ENCODE peak calls at places on chromosomes 6 and 20, in nine cellular contexts. Z, F, U, D, A, J, X, H and C are unnamed samples.

GRCh38 chr20:18012901-18013300 is 44.1 kb downstream of the MGME1 start:
- DNase-seq in Z (no peak), A (no peak), H (no peak), J (no peak), D (no peak), F (no peak), X (no peak), U (no peak), C (no peak)

GRCh38 chr6:29516108-29516507 is 28.4 kb upstream of the MAS1L start:
- DNase-seq in X (no peak), D (no peak), J (no peak), Z (no peak), F (no peak), A (no peak), H (no peak), U (peak), C (no peak)

GRCh38 chr6:7172605-7173185 is 64.9 kb downstream of the RREB1 start:
- DNase-seq in D (no peak), H (no peak), F (no peak), U (no peak), J (no peak), X (no peak), A (no peak), Z (no peak), C (no peak)

GRCh38 chr6:25586927-25587326 is 65.1 kb upstream of the SCGN start:
- DNase-seq in X (no peak), U (no peak), F (no peak), A (no peak), Z (no peak), H (no peak), D (no peak), J (no peak), C (no peak)

GRCh38 chr20:63224272-63225081 is 8.5 kb upstream of the YTHDF1 start:
- DNase-seq in H (peak), U (no peak), Z (no peak), X (peak), A (no peak), D (peak), F (no peak), J (peak), C (peak)

GRCh38 chr20:36483919-36484808 is 57.2 kb upstream of the MYL9 start:
- DNase-seq in X (no peak), Z (no peak), A (no peak), J (no peak), F (no peak), U (no peak), H (no peak), D (no peak), C (no peak)

GRCh38 chr6:150001295-150001990 is 23.9 kb downstream of the RAET1L start:
- DNase-seq in H (no peak), J (no peak), A (no peak), X (no peak), D (no peak), Z (no peak), U (no peak), F (no peak), C (no peak)

GRCh38 chr6:52815167-52816092 is 11.8 kb upstream of the GSTA1 start:
- DNase-seq in X (peak), J (no peak), U (peak), Z (peak), H (no peak), D (peak), F (peak), A (no peak), C (no peak)

GRCh38 chr6:53654745-53655240 is 10.8 kb downstream of the KLHL31 start:
- DNase-seq in X (no peak), J (no peak), D (no peak), F (no peak), H (no peak), U (no peak), Z (no peak), A (no peak), C (no peak)

GRCh38 chr6:1596088-1596852 is 13.4 kb upstream of the FOXC1 start:
- DNase-seq in A (no peak), F (peak), Z (peak), U (peak), J (peak), D (peak), X (no peak), H (no peak), C (no peak)

GRCh38 chr6:126063512-126064146 is 77.3 kb downstream of the TRMT11 start:
- DNase-seq in D (no peak), J (no peak), Z (no peak), X (no peak), U (no peak), F (no peak), A (no peak), H (no peak), C (no peak)

GRCh38 chr6:14944593-14944992 is 301.3 kb upstream of the JARID2 start:
- DNase-seq in U (no peak), X (no peak), F (no peak), Z (no peak), H (no peak), D (no peak), A (no peak), J (no peak), C (no peak)

GRCh38 chr6:1625352-1625773 is 15.6 kb downstream of the FOXC1 start:
- DNase-seq in U (no peak), X (no peak), J (no peak), A (no peak), F (no peak), H (no peak), Z (no peak), D (no peak), C (peak)

GRCh38 chr6:24761193-24761835 is 13.4 kb upstream of the GMNN start:
- DNase-seq in U (no peak), Z (no peak), F (no peak), H (no peak), A (no peak), J (no peak), X (no peak), D (no peak), C (peak)